ENCODE peak calls at places on chromosomes 3 and 15, in four cellular contexts. L, N, Q and H are unnamed samples.

GRCh38 chr3:47010050-47010712 is 30.7 kb downstream of the NBEAL2 start:
- DNase-seq in N (no peak), Q (no peak), L (no peak), H (no peak)

GRCh38 chr3:194273396-194274310 is 77.5 kb downstream of the CPN2 start:
- DNase-seq in Q (peak), L (no peak), N (no peak), H (no peak)

GRCh38 chr3:188348445-188349244 is 194.7 kb downstream of the LPP start:
- DNase-seq in N (peak), L (peak), Q (no peak), H (no peak)

GRCh38 chr15:100592898-100593297 is 9.1 kb downstream of the LINS1 start:
- DNase-seq in Q (no peak), L (no peak), N (no peak), H (no peak)

GRCh38 chr3:71173421-71173975 is 410.0 kb downstream of the FOXP1 start:
- DNase-seq in L (no peak), Q (no peak), N (no peak), H (no peak)

GRCh38 chr15:39625451-39625850 is 44.6 kb downstream of the THBS1 start:
- DNase-seq in Q (no peak), L (no peak), N (no peak), H (no peak)

GRCh38 chr15:22950211-22950990 is 29.8 kb downstream of the CYFIP1 start:
- DNase-seq in L (no peak), N (no peak), Q (no peak), H (no peak)

GRCh38 chr3:108342829-108343478 is 46.6 kb downstream of the HHLA2 start:
- DNase-seq in L (no peak), Q (no peak), N (no peak), H (no peak)

GRCh38 chr3:4826237-4827100 is 152.8 kb upstream of the BHLHE40 start:
- DNase-seq in N (no peak), Q (no peak), L (no peak), H (no peak)

GRCh38 chr3:38039101-38039898 is at the start of gene DLEC1:
- DNase-seq in L (no peak), Q (no peak), N (no peak), H (no peak)

GRCh38 chr3:15243822-15244482 is 37.9 kb downstream of the CAPN7 start:
- DNase-seq in N (no peak), Q (no peak), L (no peak), H (no peak)

GRCh38 chr15:95604634-95605036 is 725.9 kb upstream of the NR2F2 start:
- DNase-seq in Q (no peak), L (no peak), N (no peak), H (no peak)

GRCh38 chr3:152830245-152830644 is 4.7 kb upstream of the P2RY1 start:
- DNase-seq in Q (no peak), N (no peak), L (no peak), H (no peak)

GRCh38 chr3:106343841-106344240 is 475.0 kb upstream of the CBLB start:
- DNase-seq in N (no peak), Q (no peak), L (no peak), H (no peak)

GRCh38 chr3:156643729-156644389 is 30.5 kb upstream of the TIPARP start:
- DNase-seq in N (no peak), L (no peak), Q (no peak), H (peak)

GRCh38 chr3:138435840-138436239 is 1.4 kb downstream of the ESYT3 start:
- DNase-seq in Q (no peak), N (no peak), L (no peak), H (no peak)

GRCh38 chr3:190092250-190092649 is 28.4 kb downstream of the P3H2 start:
- DNase-seq in L (no peak), Q (no peak), N (no peak), H (no peak)

GRCh38 chr15:98771444-98772059 is 123.2 kb downstream of the IGF1R start:
- DNase-seq in Q (no peak), L (no peak), N (no peak), H (no peak)

GRCh38 chr3:189776163-189776824 is 145.1 kb downstream of the TP63 start:
- DNase-seq in N (no peak), L (no peak), Q (no peak), H (no peak)

GRCh38 chr3:8571256-8571655 is 69.6 kb downstream of the LMCD1 start:
- DNase-seq in Q (no peak), L (no peak), N (no peak), H (no peak)

GRCh38 chr3:148309390-148310035 is 388.2 kb upstream of the AGTR1 start:
- DNase-seq in L (peak), Q (peak), N (peak), H (peak)

GRCh38 chr3:141081141-141081795 is 30.1 kb downstream of the SPSB4 start:
- DNase-seq in L (no peak), Q (no peak), N (no peak), H (no peak)

GRCh38 chr15:41494922-41495735 is 1.5 kb downstream of the ITPKA start:
- DNase-seq in L (no peak), N (no peak), Q (no peak), H (no peak)

GRCh38 chr15:31463521-31464102 is 137.0 kb downstream of the KLF13 start:
- DNase-seq in L (no peak), Q (no peak), N (no peak), H (no peak)

GRCh38 chr3:58521002-58521670 is 15.9 kb downstream of the ACOX2 start:
- DNase-seq in Q (no peak), L (peak), N (no peak), H (no peak)

GRCh38 chr3:69182588-69183299 is 60.3 kb upstream of the LMOD3 start:
- DNase-seq in Q (no peak), N (no peak), L (no peak), H (no peak)

GRCh38 chr15:81362790-81363189 is 11.2 kb downstream of the TMC3 start:
- DNase-seq in N (no peak), L (no peak), Q (no peak), H (no peak)

GRCh38 chr15:70763120-70763949 is at the start of gene UACA:
- DNase-seq in L (peak), N (peak), Q (peak), H (peak)

GRCh38 chr15:55823699-55824098 is 80.7 kb upstream of the PRTG start:
- DNase-seq in Q (no peak), N (no peak), L (no peak), H (no peak)

GRCh38 chr3:105730973-105731372 is 137.8 kb downstream of the CBLB start:
- DNase-seq in N (no peak), L (no peak), Q (no peak), H (no peak)

GRCh38 chr3:23650371-23651140 is 155.2 kb upstream of the UBE2E1 start:
- DNase-seq in L (no peak), Q (no peak), N (no peak), H (no peak)

DNA sequence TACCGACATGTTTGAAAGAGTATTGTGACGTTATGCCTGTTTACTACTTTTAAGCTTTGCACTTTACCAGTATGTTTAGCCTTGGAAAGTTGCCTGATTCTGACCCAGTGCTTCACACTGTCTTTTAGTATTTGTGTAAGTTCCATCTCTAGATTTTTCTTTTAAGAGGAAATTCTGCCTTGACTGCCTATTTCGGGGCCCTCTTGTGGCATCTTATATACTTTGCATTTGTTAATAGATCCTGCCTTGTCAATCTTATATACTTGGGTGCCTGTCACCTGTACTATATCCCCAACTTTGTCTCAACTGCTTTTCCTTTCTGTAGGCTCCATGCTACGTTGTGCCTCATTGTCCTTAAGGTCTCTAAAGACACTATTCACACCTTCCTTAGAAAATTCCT is 244.6 kb downstream of the STXBP5L start:
- DNase-seq in Q (peak), N (peak), L (peak), H (peak)
- TF ChIP-seq JUND in Q (no peak), N (no peak), L (no peak), H (no peak)

DNA sequence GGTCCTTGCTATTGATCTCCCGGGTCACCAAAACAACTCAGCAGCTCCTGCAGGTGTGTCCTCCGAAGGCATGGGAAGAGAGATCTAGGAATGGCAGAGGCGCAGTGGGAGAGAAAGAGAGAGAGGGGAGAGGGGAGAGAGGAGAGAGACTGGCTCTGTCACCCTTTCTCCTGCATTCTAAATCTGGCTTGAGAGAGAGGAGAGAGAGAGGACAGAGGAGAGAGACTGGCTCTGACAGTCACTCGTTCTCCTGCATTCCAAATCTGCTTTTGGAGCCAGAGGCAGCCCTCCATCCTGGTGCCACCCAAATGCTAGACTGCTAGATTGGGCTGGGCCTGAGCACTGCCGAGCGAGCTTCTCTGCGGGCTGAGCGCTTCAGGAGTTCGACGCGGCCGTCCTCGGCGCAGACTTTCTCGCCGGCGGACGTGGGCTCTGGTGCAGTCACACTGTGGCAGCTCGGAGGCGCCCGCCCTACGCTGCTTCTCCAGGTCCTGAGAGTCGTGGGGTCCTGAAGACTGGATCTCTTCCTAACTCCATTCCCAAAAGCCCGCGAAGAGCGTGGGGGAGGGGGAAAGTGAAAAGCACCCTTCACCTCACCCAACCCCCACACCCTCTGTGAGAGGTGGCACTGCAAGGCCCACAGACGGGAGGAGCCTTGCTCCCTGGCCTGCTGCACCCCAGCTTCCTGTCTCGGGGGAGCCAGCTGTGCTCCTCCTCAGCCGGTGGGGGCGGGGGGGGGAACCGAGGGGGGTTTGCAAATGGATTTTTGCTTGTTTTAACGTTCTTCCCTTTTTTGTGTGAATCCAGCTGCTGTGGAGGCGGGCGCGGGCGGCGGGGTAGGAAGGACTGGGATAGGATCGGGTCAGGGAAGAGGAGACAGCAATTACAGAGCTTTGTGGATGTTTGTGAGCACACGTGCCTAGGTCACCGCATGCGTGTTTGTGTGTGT is 222.3 kb downstream of the MEIS2 start:
- DNase-seq in L (no peak), Q (no peak), N (no peak), H (no peak)
- TF ChIP-seq JUND in L (no peak), Q (no peak), N (no peak), H (no peak)

GRCh38 chr3:64441861-64442260 is 216.6 kb upstream of the PRICKLE2 start:
- DNase-seq in N (no peak), Q (no peak), L (no peak), H (no peak)
- TF ChIP-seq JUND in N (no peak), Q (no peak), L (no peak), H (no peak)

GRCh38 chr3:45693941-45694521 is 4.8 kb downstream of the SACM1L start:
- DNase-seq in Q (peak), L (no peak), N (no peak), H (no peak)
- TF ChIP-seq JUND in Q (no peak), L (no peak), N (no peak), H (no peak)

DNA sequence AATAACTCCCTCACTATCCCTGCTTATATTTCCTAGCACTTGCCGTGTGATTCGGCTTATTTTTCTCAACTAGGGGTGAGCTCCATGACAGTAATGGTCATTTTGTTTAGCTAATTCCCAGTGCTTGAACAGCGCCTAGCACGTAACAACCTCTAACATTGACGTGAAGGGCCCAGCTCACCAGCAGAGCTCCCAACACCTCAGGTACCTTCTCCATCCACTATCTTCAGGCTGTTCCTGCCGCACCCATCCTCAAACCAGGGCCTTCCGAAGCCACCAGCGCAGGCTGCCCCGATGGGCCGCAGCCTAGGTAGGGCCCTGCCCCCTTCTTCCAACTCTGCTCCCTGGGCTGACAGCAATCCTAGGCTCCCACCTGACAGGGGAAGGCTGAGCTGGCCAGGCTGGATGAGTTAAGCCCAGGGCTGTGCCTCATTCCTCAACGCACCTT is 751 bp upstream of the RPS17 start:
- DNase-seq in N (no peak), L (no peak), Q (peak), H (peak)
- TF ChIP-seq JUND in N (no peak), L (no peak), Q (no peak), H (no peak)

GRCh38 chr3:155494332-155494731 is 200.8 kb upstream of the STRIT1 start:
- DNase-seq in Q (no peak), N (no peak), L (no peak), H (no peak)

GRCh38 chr3:155492841-155493240 is 199.4 kb upstream of the STRIT1 start:
- DNase-seq in N (no peak), Q (no peak), L (no peak), H (no peak)

GRCh38 chr3:155495387-155495786 is 201.9 kb upstream of the STRIT1 start:
- DNase-seq in Q (no peak), N (no peak), L (no peak), H (no peak)

GRCh38 chr3:155496206-155496605 is 202.7 kb upstream of the STRIT1 start:
- DNase-seq in L (no peak), Q (no peak), N (no peak), H (no peak)

DNA sequence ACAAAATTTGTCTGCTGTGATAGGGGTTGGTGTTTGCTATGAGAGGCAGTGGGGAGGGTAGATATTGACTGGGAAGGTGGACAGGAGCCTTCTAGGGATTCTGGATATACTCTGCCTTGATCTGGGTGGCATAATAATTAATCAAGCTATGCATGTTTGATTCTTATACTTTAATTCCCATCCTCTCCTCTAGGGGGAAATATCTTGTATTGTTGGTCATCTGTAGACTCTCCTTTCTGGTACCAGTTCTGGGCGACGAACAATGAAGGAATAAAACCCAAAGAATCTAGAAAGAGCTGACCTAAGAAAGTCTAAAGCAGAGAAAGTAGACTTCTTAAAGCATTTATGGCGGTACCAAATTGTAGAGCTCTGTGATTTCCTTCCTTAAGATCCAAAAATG is 198.2 kb upstream of the STRIT1 start:
- DNase-seq in L (no peak), Q (no peak), N (no peak), H (no peak)
- TF ChIP-seq JUND in L (no peak), Q (no peak), N (no peak), H (no peak)

DNA sequence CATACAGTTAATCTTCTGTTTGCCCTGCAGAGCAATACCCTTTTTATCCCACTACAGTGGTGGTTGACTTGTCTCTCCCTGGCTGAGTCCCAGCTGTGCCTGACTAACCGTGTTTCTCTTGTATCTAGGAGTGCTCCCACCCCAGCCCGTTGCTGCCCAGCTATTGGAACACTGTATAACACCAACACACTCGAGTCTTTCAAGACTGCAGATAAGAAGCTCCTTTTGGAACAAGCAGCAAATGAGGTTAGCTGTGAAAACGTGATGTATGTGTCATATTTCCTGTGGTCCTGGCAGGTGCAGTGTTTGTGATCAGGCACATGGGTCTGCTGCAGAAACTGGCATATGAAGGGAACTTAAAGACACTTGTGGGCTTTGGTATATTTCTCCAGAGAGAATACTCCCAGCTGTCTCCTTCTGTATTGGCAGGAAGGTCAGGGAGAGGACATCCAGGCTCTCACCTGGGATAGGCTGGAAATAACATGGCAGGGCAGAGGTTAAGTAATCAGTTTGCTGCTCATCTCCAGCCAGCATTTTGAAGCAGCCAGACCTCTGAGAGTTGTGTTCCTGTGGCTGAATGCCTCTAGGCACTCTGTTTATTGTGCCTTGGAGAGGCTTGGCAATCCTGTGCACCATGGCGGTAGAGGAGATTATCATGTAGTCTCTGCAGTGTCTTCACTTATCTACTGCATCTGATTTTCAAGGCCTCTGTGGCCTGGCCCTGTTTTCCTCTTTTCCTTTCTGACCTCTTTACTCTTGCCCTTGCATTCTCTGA is 34.8 kb downstream of the ATG7 start:
- DNase-seq in L (no peak), N (no peak), Q (no peak), H (no peak)
- TF ChIP-seq JUND in L (no peak), N (no peak), Q (no peak), H (no peak)

GRCh38 chr3:170962426-170962825 is 54.0 kb upstream of the EIF5A2 start:
- DNase-seq in Q (no peak), L (no peak), N (no peak), H (no peak)
- TF ChIP-seq JUND in Q (no peak), L (no peak), N (no peak), H (no peak)